ENCODE peak calls at places on chromosomes 4 and X, in six cellular contexts. One of them, this sample, is unnamed.

GRCh38 chrX:153526040-153526439 is 8.6 kb downstream of the ATP2B3 start:
- DNase-seq in NB4: no peak
- DNase-seq in HCT116: no peak
- DNase-seq in endothelial cell of umbilical vein: no peak
- DNase-seq in esophagus squamous epithelium: no peak
- DNase-seq in ovary: no peak
- DNase-seq in this sample: no peak

GRCh38 chr4:78938868-78939666 is at the start of gene PAQR3:
- DNase-seq in NB4: peak; percentile 89
- DNase-seq in HCT116: peak; percentile 57
- DNase-seq in endothelial cell of umbilical vein: peak; percentile 82
- DNase-seq in esophagus squamous epithelium: peak; percentile 17
- DNase-seq in ovary: peak; percentile 87
- DNase-seq in this sample: peak; percentile 87

GRCh38 chr4:38752393-38752961 is 30.3 kb downstream of the TLR10 start:
- DNase-seq in NB4: peak; percentile 68
- DNase-seq in HCT116: no peak
- DNase-seq in endothelial cell of umbilical vein: peak; percentile 27
- DNase-seq in esophagus squamous epithelium: no peak
- DNase-seq in ovary: no peak
- DNase-seq in this sample: no peak

GRCh38 chr4:4182835-4183568 is 43.7 kb downstream of the OTOP1 start:
- DNase-seq in NB4: peak; percentile 52
- DNase-seq in HCT116: peak; percentile 7
- DNase-seq in endothelial cell of umbilical vein: peak; percentile 23
- DNase-seq in esophagus squamous epithelium: no peak
- DNase-seq in ovary: no peak
- DNase-seq in this sample: no peak

GRCh38 chr4:31896349-31896748 is 1176.2 kb downstream of the PCDH7 start:
- DNase-seq in NB4: no peak
- DNase-seq in HCT116: no peak
- DNase-seq in endothelial cell of umbilical vein: no peak
- DNase-seq in esophagus squamous epithelium: no peak
- DNase-seq in ovary: no peak
- DNase-seq in this sample: no peak

GRCh38 chrX:10855845-10856244 is 235.5 kb upstream of the MID1 start:
- DNase-seq in NB4: no peak
- DNase-seq in HCT116: no peak
- DNase-seq in endothelial cell of umbilical vein: no peak
- DNase-seq in esophagus squamous epithelium: no peak
- DNase-seq in ovary: no peak
- DNase-seq in this sample: no peak

GRCh38 chrX:47697171-47697570 is 38.2 kb upstream of the UXT start:
- DNase-seq in NB4: no peak
- DNase-seq in HCT116: no peak
- DNase-seq in endothelial cell of umbilical vein: no peak
- DNase-seq in esophagus squamous epithelium: no peak
- DNase-seq in ovary: no peak
- DNase-seq in this sample: no peak

GRCh38 chrX:641671-642435 is 11.3 kb downstream of the SHOX start:
- DNase-seq in NB4: no peak
- DNase-seq in HCT116: no peak
- DNase-seq in endothelial cell of umbilical vein: no peak
- DNase-seq in esophagus squamous epithelium: no peak
- DNase-seq in ovary: no peak
- DNase-seq in this sample: peak; percentile 7

GRCh38 chrX:124421898-124422622 is 75.7 kb downstream of the SH2D1A start:
- DNase-seq in NB4: no peak
- DNase-seq in HCT116: no peak
- DNase-seq in endothelial cell of umbilical vein: no peak
- DNase-seq in esophagus squamous epithelium: no peak
- DNase-seq in ovary: no peak
- DNase-seq in this sample: no peak

GRCh38 chr4:140925417-140925816 is 169.2 kb upstream of the TBC1D9 start:
- DNase-seq in NB4: no peak
- DNase-seq in HCT116: no peak
- DNase-seq in endothelial cell of umbilical vein: no peak
- DNase-seq in esophagus squamous epithelium: no peak
- DNase-seq in ovary: no peak
- DNase-seq in this sample: no peak

GRCh38 chr4:1404573-1405248 is 1.5 kb downstream of the NKX1-1 start:
- DNase-seq in NB4: no peak
- DNase-seq in HCT116: no peak
- DNase-seq in endothelial cell of umbilical vein: no peak
- DNase-seq in esophagus squamous epithelium: no peak
- DNase-seq in ovary: no peak
- DNase-seq in this sample: peak; percentile 13

GRCh38 chrX:46456125-46456922 is 88.9 kb downstream of the ZNF674 start:
- DNase-seq in NB4: no peak
- DNase-seq in HCT116: no peak
- DNase-seq in endothelial cell of umbilical vein: peak; percentile 91
- DNase-seq in esophagus squamous epithelium: no peak
- DNase-seq in ovary: no peak
- DNase-seq in this sample: no peak

GRCh38 chrX:154918060-154918483 is 31.9 kb downstream of the F8A1 start:
- DNase-seq in NB4: peak; percentile 59
- DNase-seq in HCT116: peak; percentile 63
- DNase-seq in endothelial cell of umbilical vein: peak; percentile 67
- DNase-seq in esophagus squamous epithelium: no peak
- DNase-seq in ovary: peak; percentile 66
- DNase-seq in this sample: peak; percentile 32

GRCh38 chr4:53963786-53964185 is 100.6 kb downstream of the CHIC2 start:
- DNase-seq in NB4: no peak
- DNase-seq in HCT116: no peak
- DNase-seq in endothelial cell of umbilical vein: peak; percentile 31
- DNase-seq in esophagus squamous epithelium: no peak
- DNase-seq in ovary: no peak
- DNase-seq in this sample: no peak

GRCh38 chrX:119502727-119503483 is 34.7 kb downstream of the SLC25A5 start:
- DNase-seq in NB4: no peak
- DNase-seq in HCT116: no peak
- DNase-seq in endothelial cell of umbilical vein: peak; percentile 1
- DNase-seq in esophagus squamous epithelium: no peak
- DNase-seq in ovary: no peak
- DNase-seq in this sample: peak; percentile 71

GRCh38 chr4:113958766-113959540 is 20.5 kb downstream of the ARSJ start:
- DNase-seq in NB4: peak; percentile 45
- DNase-seq in HCT116: peak; percentile 90
- DNase-seq in endothelial cell of umbilical vein: peak; percentile 95
- DNase-seq in esophagus squamous epithelium: no peak
- DNase-seq in ovary: no peak
- DNase-seq in this sample: no peak

GRCh38 chrX:10074241-10074941 is 82.4 kb upstream of the CLCN4 start:
- DNase-seq in NB4: no peak
- DNase-seq in HCT116: no peak
- DNase-seq in endothelial cell of umbilical vein: no peak
- DNase-seq in esophagus squamous epithelium: no peak
- DNase-seq in ovary: no peak
- DNase-seq in this sample: no peak

GRCh38 chr4:103018391-103019318 is 850 bp downstream of the SLC9B1 start:
- DNase-seq in NB4: peak; percentile 10
- DNase-seq in HCT116: peak; percentile 26
- DNase-seq in endothelial cell of umbilical vein: no peak
- DNase-seq in esophagus squamous epithelium: no peak
- DNase-seq in ovary: peak; percentile 50
- DNase-seq in this sample: no peak

GRCh38 chrX:37684426-37684825 is 1.2 kb upstream of the XK start:
- DNase-seq in NB4: peak; percentile 45
- DNase-seq in HCT116: no peak
- DNase-seq in endothelial cell of umbilical vein: no peak
- DNase-seq in esophagus squamous epithelium: no peak
- DNase-seq in ovary: no peak
- DNase-seq in this sample: no peak

GRCh38 chr4:168386002-168386401 is 67.5 kb upstream of the DDX60 start:
- DNase-seq in NB4: no peak
- DNase-seq in HCT116: no peak
- DNase-seq in endothelial cell of umbilical vein: peak; percentile 91
- DNase-seq in esophagus squamous epithelium: no peak
- DNase-seq in ovary: no peak
- DNase-seq in this sample: no peak

GRCh38 chr4:151658959-151659593 is 101.7 kb downstream of the GATB start:
- DNase-seq in NB4: no peak
- DNase-seq in HCT116: no peak
- DNase-seq in endothelial cell of umbilical vein: peak; percentile 30
- DNase-seq in esophagus squamous epithelium: no peak
- DNase-seq in ovary: no peak
- DNase-seq in this sample: no peak

DNA sequence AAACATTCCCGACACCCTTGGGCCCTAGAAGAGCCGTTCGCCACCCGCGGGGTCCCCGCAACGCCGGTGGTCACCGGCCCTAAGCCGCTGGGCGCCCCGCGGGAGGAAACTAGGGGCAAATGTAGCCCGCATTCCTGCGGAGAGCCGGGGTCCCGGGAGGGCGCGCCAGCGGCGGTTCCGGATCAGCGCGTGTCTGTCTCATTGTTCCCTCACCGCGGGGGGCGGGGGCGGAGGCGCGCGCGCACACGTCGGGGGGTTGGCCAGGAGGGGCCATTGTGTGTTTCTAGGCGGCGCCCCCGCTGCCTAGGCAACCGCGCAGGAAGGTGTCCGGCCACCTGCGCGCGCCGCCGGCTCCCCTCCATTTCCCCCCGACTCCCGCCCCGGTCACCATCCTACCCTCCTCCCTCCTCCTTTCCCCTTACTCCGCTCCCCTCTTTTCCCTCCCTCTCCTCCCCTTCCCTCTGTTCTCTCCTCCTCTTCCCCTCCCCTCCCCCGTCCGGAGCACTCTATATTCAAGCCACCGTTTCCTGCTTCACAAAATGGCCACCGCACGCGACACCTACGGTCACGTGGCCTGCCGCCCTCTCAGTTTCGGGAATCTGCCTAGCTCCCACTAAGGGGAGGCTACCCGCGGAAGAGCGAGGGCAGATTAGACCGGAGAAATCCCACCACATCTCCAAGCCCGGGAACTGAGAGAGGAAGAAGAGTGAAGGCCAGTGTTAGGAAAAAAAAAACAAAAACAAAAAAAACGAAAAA is 796 bp upstream of the DDX3X start:
- DNase-seq in NB4: peak; percentile 93
- DNase-seq in HCT116: peak; percentile 79
- DNase-seq in endothelial cell of umbilical vein: peak; percentile 84
- DNase-seq in esophagus squamous epithelium: peak; percentile 87
- DNase-seq in ovary: peak; percentile 91
- DNase-seq in this sample: peak; percentile 88
- TF ChIP-seq POLR2A in NB4: peak; percentile 78
- TF ChIP-seq POLR2A in HCT116: no peak
- TF ChIP-seq POLR2A in endothelial cell of umbilical vein: peak; percentile 57
- TF ChIP-seq POLR2A in esophagus squamous epithelium: no peak
- TF ChIP-seq POLR2A in ovary: peak; percentile 75
- TF ChIP-seq POLR2A in this sample: no peak

DNA sequence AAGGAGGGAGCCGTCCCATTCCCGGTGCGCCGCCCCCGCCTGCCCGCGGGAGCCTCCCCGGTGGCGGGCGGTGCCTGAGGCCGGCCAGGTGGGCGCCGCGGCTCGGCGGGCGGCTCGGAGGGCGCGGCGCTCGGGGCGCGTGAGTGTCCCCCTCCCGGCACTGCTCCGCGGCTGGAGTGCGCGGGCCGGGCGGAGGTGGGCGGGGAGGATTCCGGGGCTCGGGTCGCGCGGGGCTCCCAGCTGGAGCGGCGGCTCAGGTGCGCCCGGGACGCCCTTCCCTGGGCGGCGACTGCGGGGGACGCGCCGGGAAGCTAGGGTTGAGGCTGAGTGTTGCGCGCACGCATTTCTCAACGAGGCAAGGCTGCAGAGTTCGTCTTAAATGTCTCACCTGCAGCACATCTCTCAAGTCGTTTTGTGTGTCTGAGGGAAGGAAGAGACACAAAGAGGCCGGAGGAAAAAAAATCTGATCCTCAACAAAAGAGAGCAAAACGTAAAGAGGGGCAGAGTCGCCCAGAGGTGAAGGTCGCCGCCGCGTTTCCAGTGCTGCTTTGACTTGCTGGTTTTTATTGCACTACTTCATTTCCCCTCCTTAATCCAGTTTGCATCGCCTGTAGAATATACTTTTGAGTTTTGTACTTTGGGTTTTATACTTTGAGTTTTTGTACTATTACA is 106.7 kb upstream of the STOX2 start:
- DNase-seq in NB4: peak; percentile 8
- DNase-seq in HCT116: no peak
- DNase-seq in endothelial cell of umbilical vein: no peak
- DNase-seq in esophagus squamous epithelium: no peak
- DNase-seq in ovary: no peak
- DNase-seq in this sample: no peak
- H3K4me3 ChIP-seq in NB4: no peak overlapping the region
- H3K4me3 ChIP-seq in HCT116: peak overlapping the region; percentile 47
- H3K4me3 ChIP-seq in endothelial cell of umbilical vein: no peak overlapping the region
- H3K4me3 ChIP-seq in esophagus squamous epithelium: peak overlapping the region; percentile 83
- H3K4me3 ChIP-seq in ovary: peak overlapping the region; percentile 15
- H3K4me3 ChIP-seq in this sample: peak overlapping the region; percentile 73

GRCh38 chr4:45946699-45947098 is 177.2 kb downstream of the GABRG1 start:
- DNase-seq in NB4: no peak
- DNase-seq in HCT116: no peak
- DNase-seq in endothelial cell of umbilical vein: no peak
- DNase-seq in esophagus squamous epithelium: no peak
- DNase-seq in ovary: no peak
- DNase-seq in this sample: no peak

GRCh38 chr4:45939056-45939455 is 184.8 kb downstream of the GABRG1 start:
- DNase-seq in NB4: no peak
- DNase-seq in HCT116: no peak
- DNase-seq in endothelial cell of umbilical vein: no peak
- DNase-seq in esophagus squamous epithelium: no peak
- DNase-seq in ovary: no peak
- DNase-seq in this sample: no peak

GRCh38 chr4:45944000-45944399 is 179.9 kb downstream of the GABRG1 start:
- DNase-seq in NB4: no peak
- DNase-seq in HCT116: no peak
- DNase-seq in endothelial cell of umbilical vein: no peak
- DNase-seq in esophagus squamous epithelium: no peak
- DNase-seq in ovary: no peak
- DNase-seq in this sample: no peak
- TF ChIP-seq CTCF in NB4: no peak
- TF ChIP-seq CTCF in HCT116: no peak
- TF ChIP-seq CTCF in endothelial cell of umbilical vein: no peak
- TF ChIP-seq CTCF in esophagus squamous epithelium: no peak
- TF ChIP-seq CTCF in ovary: no peak
- TF ChIP-seq CTCF in this sample: no peak

GRCh38 chr4:7842384-7843279 is 97.0 kb downstream of the AFAP1 start:
- DNase-seq in NB4: no peak
- DNase-seq in HCT116: peak; percentile 83
- DNase-seq in endothelial cell of umbilical vein: peak; percentile 95
- DNase-seq in esophagus squamous epithelium: no peak
- DNase-seq in ovary: peak; percentile 71
- DNase-seq in this sample: no peak
- TF ChIP-seq POLR2A in NB4: no peak
- TF ChIP-seq POLR2A in HCT116: no peak
- TF ChIP-seq POLR2A in endothelial cell of umbilical vein: peak; percentile 67
- TF ChIP-seq POLR2A in esophagus squamous epithelium: no peak
- TF ChIP-seq POLR2A in ovary: no peak
- TF ChIP-seq POLR2A in this sample: no peak

DNA sequence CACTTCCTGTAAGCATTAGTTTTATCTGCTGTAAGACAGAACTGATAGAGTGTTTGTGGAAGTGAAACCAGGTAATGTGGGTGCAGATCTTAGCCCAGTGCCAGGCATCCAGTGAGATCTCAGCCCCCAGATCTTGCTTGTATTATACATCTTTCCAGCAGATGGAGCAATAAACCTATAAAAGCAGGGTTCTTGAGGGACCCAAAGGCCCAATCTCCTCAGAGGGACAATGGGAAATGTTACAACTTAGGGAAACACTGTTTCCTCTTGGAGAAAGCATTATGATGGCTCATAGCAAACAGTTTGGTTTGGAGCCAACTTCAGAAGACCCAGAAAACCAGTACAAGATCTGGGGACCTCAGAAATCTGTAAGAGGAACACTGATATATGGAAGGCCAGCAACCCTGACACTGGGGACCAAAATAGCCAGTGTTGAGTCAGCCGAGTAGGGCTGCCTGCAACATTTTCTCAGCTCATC is 206.3 kb downstream of the SLC7A11 start:
- DNase-seq in NB4: peak; percentile 75
- DNase-seq in HCT116: peak; percentile 53
- DNase-seq in endothelial cell of umbilical vein: peak; percentile 80
- DNase-seq in esophagus squamous epithelium: no peak
- DNase-seq in ovary: no peak
- DNase-seq in this sample: no peak
- H3K4me3 ChIP-seq in NB4: no peak overlapping the region
- H3K4me3 ChIP-seq in HCT116: no peak overlapping the region
- H3K4me3 ChIP-seq in endothelial cell of umbilical vein: no peak overlapping the region
- H3K4me3 ChIP-seq in esophagus squamous epithelium: no peak overlapping the region
- H3K4me3 ChIP-seq in ovary: no peak overlapping the region
- H3K4me3 ChIP-seq in this sample: no peak overlapping the region

This sample was measured in stomach.